ENCODE peak calls at places on chromosomes 5 and 9, in eight cellular contexts. B is naive B cell; E is neural crest cell; M is HFF-Myc; C is right cardiac atrium; R is stimulated activated CD8-positive, alpha-beta memory T cell treated with anti-CD3 and anti-CD28 coated beads, Interleukin-2, amount 100 ng/mL, for 48 hours; U is CD8-positive, alpha-beta T cell; V is cardiac fibroblast. W is an unnamed sample.

GRCh38 chr9:126956929-126957686 is 42.5 kb downstream of the RALGPS1 start:
- DNase-seq in M (peak; percentile 43), C (no peak), U (no peak), V (peak; percentile 35), R (no peak), E (no peak), B (no peak), W (no peak)

GRCh38 chr5:43560128-43560527 is 3.3 kb upstream of the PAIP1 start:
- DNase-seq in M (peak; percentile 76), U (no peak), E (no peak), C (no peak), R (no peak), V (peak; percentile 67), B (no peak), W (no peak)

GRCh38 chr9:82677086-82677485 is 385.9 kb downstream of the RASEF start:
- DNase-seq in M (no peak), V (no peak), C (no peak), R (no peak), E (no peak), U (no peak), B (no peak), W (no peak)

GRCh38 chr9:69605406-69605805 is 66.8 kb downstream of the APBA1 start:
- DNase-seq in M (peak; percentile 16), V (no peak), C (no peak), U (no peak), E (no peak), R (no peak), B (no peak), W (no peak)

GRCh38 chr5:44932922-44933585 is 124.3 kb downstream of the MRPS30 start:
- DNase-seq in U (no peak), E (no peak), R (no peak), V (no peak), B (no peak), C (no peak), M (no peak), W (no peak)

GRCh38 chr9:81317939-81318338 is 371.4 kb downstream of the TLE1 start:
- DNase-seq in B (no peak), M (peak; percentile 7), U (no peak), E (no peak), R (no peak), V (no peak), C (no peak), W (no peak)

GRCh38 chr9:116491219-116491618 is 195.9 kb upstream of the TRIM32 start:
- DNase-seq in M (no peak), U (no peak), C (no peak), R (no peak), B (no peak), E (no peak), V (no peak), W (no peak)

GRCh38 chr5:176776141-176776865 is 34.1 kb upstream of the UNC5A start:
- DNase-seq in E (no peak), V (no peak), U (no peak), M (no peak), R (no peak), C (no peak), B (no peak), W (no peak)

GRCh38 chr5:3202570-3202969 is 393.1 kb upstream of the IRX1 start:
- DNase-seq in M (no peak), R (no peak), C (no peak), B (no peak), V (no peak), U (no peak), E (no peak), W (no peak)

GRCh38 chr5:122753500-122753899 is 21.4 kb upstream of the SNX2 start:
- DNase-seq in E (no peak), C (no peak), M (no peak), U (no peak), B (no peak), R (no peak), V (peak; percentile 48), W (no peak)

GRCh38 chr9:135887585-135888050 is 19.7 kb downstream of the CAMSAP1 start:
- DNase-seq in U (peak; percentile 41), M (no peak), C (no peak), B (peak; percentile 59), V (no peak), E (no peak), R (peak; percentile 48), W (peak; percentile 69)

GRCh38 chr9:89617978-89618377 is 13.2 kb downstream of the GADD45G start:
- DNase-seq in E (no peak), C (no peak), M (no peak), R (no peak), B (no peak), U (no peak), V (no peak), W (no peak)

GRCh38 chr9:2018162-2018643 is 3.1 kb downstream of the SMARCA2 start:
- DNase-seq in B (no peak), E (no peak), V (no peak), U (no peak), M (no peak), C (no peak), R (no peak), W (peak; percentile 17)

GRCh38 chr5:83049370-83049863 is 27.8 kb downstream of the TMEM167A start:
- DNase-seq in U (no peak), V (no peak), B (no peak), M (no peak), E (no peak), C (no peak), R (no peak), W (no peak)

GRCh38 chr9:79572032-79572890 is 496 bp downstream of the TLE4 start:
- DNase-seq in B (peak; percentile 73), U (peak; percentile 21), R (no peak), C (peak; percentile 45), M (no peak), E (peak; percentile 48), V (peak; percentile 48), W (peak; percentile 83)

GRCh38 chr5:169875091-169875727 is 105.1 kb downstream of the INSYN2B start:
- DNase-seq in V (peak; percentile 59), M (no peak), E (no peak), B (no peak), R (no peak), C (peak; percentile 18), U (no peak), W (peak; percentile 45)

GRCh38 chr5:137192293-137192743 is 306.8 kb downstream of the SPOCK1 start:
- DNase-seq in V (peak; percentile 69), C (no peak), E (no peak), M (no peak), U (no peak), R (no peak), B (no peak), W (no peak)

GRCh38 chr9:130213898-130214761 is 41.9 kb downstream of the NCS1 start:
- DNase-seq in E (peak; percentile 34), M (no peak), U (no peak), C (no peak), R (no peak), B (no peak), V (no peak), W (no peak)

GRCh38 chr9:107569171-107569570 is 79.6 kb upstream of the KLF4 start:
- DNase-seq in M (no peak), B (no peak), R (no peak), U (no peak), C (no peak), V (no peak), E (no peak), W (no peak)

GRCh38 chr5:112097768-112098167 is 321.3 kb downstream of the EPB41L4A start:
- DNase-seq in M (no peak), U (no peak), B (no peak), E (no peak), C (no peak), R (no peak), V (peak; percentile 14), W (no peak)

GRCh38 chr5:14869286-14870164 is 2.1 kb downstream of the ANKH start:
- DNase-seq in R (no peak), U (no peak), M (no peak), E (no peak), C (no peak), V (no peak), B (no peak), W (no peak)

GRCh38 chr9:99056876-99057664 is 47.8 kb upstream of the TGFBR1 start:
- DNase-seq in E (no peak), U (no peak), V (peak; percentile 80), C (no peak), M (no peak), B (no peak), R (no peak), W (no peak)

GRCh38 chr5:107698286-107698685 is 27.5 kb upstream of the EFNA5 start:
- DNase-seq in U (no peak), M (no peak), B (no peak), R (no peak), C (no peak), V (peak; percentile 13), E (no peak), W (no peak)

GRCh38 chr9:92762781-92763708 is 1.6 kb downstream of the BICD2 start:
- DNase-seq in R (no peak), E (no peak), U (no peak), B (no peak), C (no peak), M (no peak), V (no peak), W (no peak)

GRCh38 chr5:174454464-174454863 is 269.9 kb upstream of the MSX2 start:
- DNase-seq in V (no peak), C (no peak), E (no peak), M (no peak), R (no peak), B (no peak), U (no peak), W (no peak)

GRCh38 chr9:123339666-123340414 is 16.2 kb upstream of the CRB2 start:
- DNase-seq in E (no peak), U (peak; percentile 34), V (peak; percentile 20), M (no peak), C (no peak), B (no peak), R (peak; percentile 47), W (no peak)

GRCh38 chr5:36602711-36603321 is 3.6 kb upstream of the SLC1A3 start:
- DNase-seq in C (no peak), U (no peak), R (no peak), B (no peak), M (no peak), V (no peak), E (no peak), W (no peak)

GRCh38 chr9:122374885-122375420 is 4.1 kb downstream of the PTGS1 start:
- DNase-seq in B (no peak), C (peak; percentile 84), E (no peak), M (peak; percentile 75), R (no peak), U (no peak), V (peak; percentile 66), W (no peak)

GRCh38 chr5:34655354-34655991 is 655 bp upstream of the RAI14 start:
- DNase-seq in R (no peak), B (peak; percentile 20), U (no peak), V (peak; percentile 76), M (peak; percentile 46), E (peak; percentile 14), C (peak; percentile 35), W (no peak)

GRCh38 chr5:179803651-179804598 is 2.7 kb downstream of the MGAT4B start:
- DNase-seq in B (peak; percentile 45), V (peak; percentile 24), M (no peak), C (no peak), R (peak; percentile 54), E (no peak), U (no peak), W (peak; percentile 86)

GRCh38 chr5:145718956-145719355 is 116.2 kb downstream of the PRELID2 start:
- DNase-seq in V (peak; percentile 52), M (no peak), U (no peak), E (no peak), R (no peak), C (no peak), B (no peak), W (no peak)